ENCODE peak calls at places on chromosome 3, in five cellular contexts. E is MM.1S, J is GM12878, V is GM23338, Q is K562. P is an unnamed sample.

GRCh38 chr3:48026098-48026497 is 9.9 kb upstream of the MAP4 start:
- DNase-seq in V (no peak), J (no peak), Q (no peak), E (no peak), P (no peak)

GRCh38 chr3:150080058-150080730 is 109.5 kb upstream of the PFN2 start:
- DNase-seq in Q (no peak), J (no peak), E (no peak), V (no peak), P (no peak)

GRCh38 chr3:25080461-25080860 is 347.6 kb upstream of the RARB start:
- DNase-seq in J (no peak), Q (no peak), V (no peak), E (no peak), P (no peak)

GRCh38 chr3:174891524-174892203 is 32.5 kb downstream of the NAALADL2 start:
- DNase-seq in V (peak), Q (no peak), E (no peak), J (no peak), P (no peak)

GRCh38 chr3:117045143-117045542 is 335.6 kb downstream of the TUSC7 start:
- DNase-seq in E (no peak), J (no peak), Q (no peak), V (peak), P (no peak)

GRCh38 chr3:142285057-142285666 is 59.8 kb upstream of the GK5 start:
- DNase-seq in V (no peak), E (no peak), Q (peak), J (no peak), P (no peak)

GRCh38 chr3:22121068-22121706 is 370.2 kb upstream of the ZNF385D start:
- DNase-seq in J (no peak), Q (no peak), E (no peak), V (no peak), P (no peak)

GRCh38 chr3:16516695-16517481 is 3.4 kb upstream of the RFTN1 start:
- DNase-seq in Q (peak), E (no peak), V (peak), J (no peak), P (no peak)

GRCh38 chr3:16849240-16849639 is 35.5 kb upstream of the PLCL2 start:
- DNase-seq in E (peak), Q (no peak), V (peak), J (no peak), P (no peak)

GRCh38 chr3:22296641-22297040 is 545.6 kb upstream of the ZNF385D start:
- DNase-seq in J (no peak), E (no peak), Q (no peak), V (no peak), P (no peak)

GRCh38 chr3:79337798-79338197 is 430.0 kb downstream of the ROBO1 start:
- DNase-seq in Q (no peak), J (no peak), V (no peak), E (no peak), P (no peak)

GRCh38 chr3:180142472-180142871 is 105.7 kb upstream of the PEX5L start:
- DNase-seq in E (no peak), Q (no peak), J (no peak), V (no peak), P (no peak)

GRCh38 chr3:60294181-60294580 is 957.1 kb downstream of the FHIT start:
- DNase-seq in E (no peak), Q (peak), J (no peak), V (no peak), P (no peak)

GRCh38 chr3:172679599-172679998 is 31.3 kb downstream of the NCEH1 start:
- DNase-seq in V (no peak), E (no peak), J (no peak), Q (no peak), P (no peak)

DNA sequence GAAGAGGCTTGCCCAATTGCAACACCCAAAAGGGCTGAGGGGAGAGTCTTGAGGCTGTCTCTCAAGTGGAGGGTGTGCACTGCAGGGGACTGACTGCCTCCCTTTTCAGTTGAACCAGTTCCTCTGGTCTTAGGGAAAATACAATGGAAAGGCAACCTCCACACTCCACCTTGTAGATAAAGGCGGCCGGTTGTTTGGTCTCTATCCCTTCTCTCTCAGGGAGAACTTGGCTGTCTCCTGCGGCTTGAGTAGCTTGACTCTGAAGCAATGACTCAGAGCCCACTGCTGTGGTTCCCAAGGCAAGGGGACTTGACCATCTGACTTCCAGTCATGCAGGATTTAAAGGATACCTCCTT is 143.2 kb upstream of the UMPS start:
- DNase-seq in V (peak), Q (peak), E (no peak), J (no peak), P (no peak)
- TF ChIP-seq EZH2 in V (no peak), Q (no peak), E (no peak), J (no peak), P (no peak)

GRCh38 chr3:136789976-136790375 is 28.9 kb upstream of the SLC35G2 start:
- DNase-seq in Q (no peak), V (no peak), E (no peak), J (no peak), P (no peak)
- TF ChIP-seq EZH2 in Q (no peak), V (no peak), E (no peak), J (no peak), P (no peak)

GRCh38 chr3:182644013-182644412 is 149.3 kb upstream of the ATP11B start:
- DNase-seq in Q (no peak), V (no peak), J (no peak), E (no peak), P (no peak)
- TF ChIP-seq EZH2 in Q (no peak), V (no peak), J (no peak), E (no peak), P (no peak)

DNA sequence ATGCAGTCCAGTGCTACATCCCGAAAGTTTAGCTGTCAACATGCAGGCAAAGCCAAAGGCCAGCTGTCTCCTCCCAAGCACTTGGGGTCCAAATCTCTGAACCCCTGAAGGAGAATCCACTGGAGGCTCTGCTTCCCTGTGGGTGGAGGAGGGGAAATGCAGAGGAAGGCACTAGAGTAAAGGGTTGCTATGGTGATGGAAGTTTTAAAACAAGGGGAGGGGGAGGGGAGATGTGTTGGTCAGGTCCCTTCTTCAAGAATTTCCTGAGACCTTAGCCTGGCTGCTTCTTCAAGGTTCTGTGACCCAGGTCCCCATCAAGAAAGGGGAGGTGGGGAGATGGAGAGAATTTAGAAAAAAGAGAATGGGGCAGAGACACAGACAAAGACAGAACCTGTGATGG is 2.3 kb downstream of the CAMKV start:
- DNase-seq in Q (no peak), V (peak), J (no peak), E (no peak), P (no peak)
- TF ChIP-seq EZH2 in Q (no peak), V (no peak), J (no peak), E (no peak), P (no peak)

DNA sequence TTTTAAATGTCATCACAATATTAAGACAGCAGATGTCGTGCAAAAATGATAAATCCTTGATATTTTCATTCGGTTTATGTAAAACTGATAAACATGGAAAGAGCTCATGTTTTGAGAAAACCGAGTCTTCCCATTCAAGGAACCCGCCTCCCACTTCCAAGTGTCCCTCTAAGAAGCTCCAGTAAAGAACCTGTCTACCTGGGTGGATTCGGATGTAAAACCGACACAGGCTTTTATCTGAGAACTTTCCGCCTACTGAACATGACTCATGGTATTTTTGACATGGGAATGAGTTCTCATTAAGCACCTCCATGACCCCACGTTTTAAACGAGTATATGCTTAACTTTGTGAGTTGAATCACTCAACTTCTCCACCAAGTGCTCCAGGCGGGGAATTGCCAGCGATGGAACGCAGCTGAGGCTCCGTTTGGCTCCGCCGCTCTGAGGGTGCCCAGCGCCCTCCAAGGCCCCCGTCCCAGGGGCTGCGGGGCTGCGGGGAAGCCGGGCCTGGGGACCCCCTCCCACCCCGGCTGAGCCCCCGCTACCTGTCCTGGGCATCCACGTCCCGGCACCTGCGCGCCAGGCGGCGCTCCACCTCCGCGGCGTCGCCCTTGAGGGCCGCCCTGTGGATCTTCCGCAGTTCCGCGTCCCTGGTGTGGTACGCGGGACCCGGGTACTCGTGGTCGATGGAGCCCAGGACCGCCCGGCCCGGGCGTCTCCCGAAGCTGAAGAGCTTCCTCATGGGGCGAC is 119.9 kb downstream of the LMLN start:
- DNase-seq in E (peak), J (no peak), Q (peak), V (peak), P (no peak)
- TF ChIP-seq EZH2 in E (no peak), J (no peak), Q (no peak), V (no peak), P (no peak)

GRCh38 chr3:184148065-184148464 is 7.1 kb upstream of the DVL3 start:
- DNase-seq in E (no peak), V (no peak), J (no peak), Q (no peak), P (no peak)
- TF ChIP-seq EZH2 in E (no peak), V (no peak), J (no peak), Q (no peak), P (no peak)

GRCh38 chr3:14540209-14540575 is at the start of gene GRIP2:
- DNase-seq in J (no peak), Q (no peak), E (no peak), V (no peak), P (no peak)

GRCh38 chr3:14540821-14541385 is 761 bp upstream of the GRIP2 start:
- DNase-seq in E (no peak), V (no peak), J (no peak), Q (no peak), P (no peak)

GRCh38 chr3:14537590-14538450 is 2.3 kb downstream of the GRIP2 start:
- DNase-seq in V (no peak), J (no peak), Q (peak), E (no peak), P (no peak)

GRCh38 chr3:14538451-14539088 is 1.6 kb downstream of the GRIP2 start:
- DNase-seq in E (no peak), V (no peak), J (no peak), Q (no peak), P (no peak)

DNA sequence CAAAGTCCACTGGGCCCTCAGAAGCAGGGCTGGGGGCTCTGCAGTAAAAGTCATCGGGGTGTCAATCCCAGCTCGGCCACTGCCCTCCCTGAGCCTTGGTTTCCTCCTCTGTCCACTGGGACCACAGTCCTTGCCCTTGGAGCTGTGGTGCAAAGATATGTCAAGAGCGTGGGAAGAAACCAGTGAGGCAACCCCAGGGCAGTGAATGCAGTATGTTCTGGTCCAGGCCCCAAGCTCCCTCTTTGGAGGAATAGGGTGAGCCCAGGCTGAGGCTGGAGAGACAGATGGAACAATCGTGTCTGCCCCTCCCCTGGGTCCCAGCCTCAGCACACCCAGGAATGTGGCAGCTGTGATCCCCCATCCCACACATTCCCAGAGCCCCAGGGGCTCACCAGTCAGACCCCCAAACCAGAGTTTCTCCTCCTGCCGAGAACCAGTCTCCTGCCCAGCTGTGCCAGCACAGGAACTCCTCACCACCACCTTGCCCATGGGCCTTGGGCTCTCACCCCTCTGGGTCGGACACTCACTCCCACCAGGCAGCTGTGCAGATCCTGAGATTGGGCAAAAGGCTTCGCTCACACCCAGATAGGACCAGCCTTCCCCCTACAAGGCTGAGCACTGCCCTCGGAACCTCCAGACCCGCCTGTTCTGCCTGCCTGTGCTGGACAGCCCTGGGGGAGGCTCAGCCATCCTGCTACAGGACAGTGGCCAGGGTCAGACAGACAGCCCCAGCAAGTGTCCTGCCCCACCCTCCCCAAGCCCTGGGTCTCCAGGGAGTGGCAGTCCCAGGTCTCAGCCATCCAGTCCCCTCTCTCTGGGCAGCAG is 546 bp downstream of the GRIP2 start:
- DNase-seq in J (no peak), Q (no peak), V (no peak), E (no peak), P (no peak)
- TF ChIP-seq EZH2 in J (no peak), Q (no peak), V (no peak), E (no peak), P (no peak)

DNA sequence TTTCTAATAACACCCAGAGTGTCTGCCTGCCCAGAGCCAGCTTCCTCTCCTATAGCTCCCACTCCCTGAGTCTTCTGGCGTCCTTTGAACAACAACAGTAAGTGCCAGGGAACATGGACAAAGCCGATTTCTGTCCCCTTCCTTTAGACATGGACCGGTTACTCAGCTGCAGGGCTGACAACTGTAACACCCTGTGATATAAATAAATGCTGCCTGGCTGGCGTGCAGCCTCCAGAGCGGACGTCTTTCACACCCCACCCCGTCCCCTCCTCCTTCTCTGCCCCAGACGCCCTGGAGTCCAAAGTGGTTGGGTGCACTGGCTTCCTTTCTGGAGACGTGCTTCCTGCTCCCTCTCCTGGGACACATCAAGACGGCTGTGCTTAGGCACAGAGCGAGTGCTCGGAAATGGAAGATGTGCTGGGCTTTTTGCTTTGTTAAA is 281.9 kb upstream of the LRRFIP2 start:
- DNase-seq in J (no peak), E (no peak), Q (no peak), V (peak), P (no peak)
- TF ChIP-seq EZH2 in J (no peak), E (no peak), Q (no peak), V (no peak), P (no peak)